ENCODE peak calls at places on chromosomes 2 and 18, in five cellular contexts. One of them, this sample, is unnamed.
A peak's percentile ranks its signal among the peaks of the same experiment; 100 is the strongest.

GRCh38 chr2:20322527-20323300 is 27.9 kb downstream of the PUM2 start:
- DNase-seq in HL-60: no peak
- DNase-seq in H1: no peak
- DNase-seq in HepG2: no peak
- DNase-seq in K562: no peak
- DNase-seq in this sample: no peak

GRCh38 chr18:32724071-32724696 is 48.6 kb downstream of the KLHL14 start:
- DNase-seq in HL-60: no peak
- DNase-seq in H1: no peak
- DNase-seq in HepG2: no peak
- DNase-seq in K562: no peak
- DNase-seq in this sample: no peak

GRCh38 chr2:223692227-223692947 is 90.2 kb upstream of the SCG2 start:
- DNase-seq in HL-60: peak; percentile 11
- DNase-seq in H1: peak; percentile 10
- DNase-seq in HepG2: peak; percentile 54
- DNase-seq in K562: peak; percentile 10
- DNase-seq in this sample: peak; percentile 55

GRCh38 chr2:181357979-181358378 is 99.2 kb upstream of the ITGA4 start:
- DNase-seq in HL-60: no peak
- DNase-seq in H1: no peak
- DNase-seq in HepG2: no peak
- DNase-seq in K562: no peak
- DNase-seq in this sample: no peak

GRCh38 chr18:62101236-62101635 is 85.6 kb downstream of the PIGN start:
- DNase-seq in HL-60: no peak
- DNase-seq in H1: no peak
- DNase-seq in HepG2: no peak
- DNase-seq in K562: no peak
- DNase-seq in this sample: no peak

GRCh38 chr2:70964596-70965386 is 13.6 kb upstream of the ANKRD53 start:
- DNase-seq in HL-60: peak; percentile 56
- DNase-seq in H1: no peak
- DNase-seq in HepG2: peak; percentile 22
- DNase-seq in K562: peak; percentile 71
- DNase-seq in this sample: peak; percentile 84

GRCh38 chr2:175931751-175932295 is 70.2 kb downstream of the LNPK start:
- DNase-seq in HL-60: no peak
- DNase-seq in H1: no peak
- DNase-seq in HepG2: no peak
- DNase-seq in K562: no peak
- DNase-seq in this sample: no peak

GRCh38 chr2:219912530-219912929 is 285.1 kb downstream of the SLC4A3 start:
- DNase-seq in HL-60: no peak
- DNase-seq in H1: no peak
- DNase-seq in HepG2: no peak
- DNase-seq in K562: no peak
- DNase-seq in this sample: no peak

GRCh38 chr2:159612255-159612901 is 4.0 kb downstream of the BAZ2B start:
- DNase-seq in HL-60: no peak
- DNase-seq in H1: no peak
- DNase-seq in HepG2: no peak
- DNase-seq in K562: peak; percentile 16
- DNase-seq in this sample: peak; percentile 27

GRCh38 chr2:25960920-25961319 is 21.4 kb downstream of the KIF3C start:
- DNase-seq in HL-60: peak; percentile 82
- DNase-seq in H1: no peak
- DNase-seq in HepG2: no peak
- DNase-seq in K562: no peak
- DNase-seq in this sample: no peak

GRCh38 chr2:43105586-43106562 is 120.5 kb downstream of the ZFP36L2 start:
- DNase-seq in HL-60: peak; percentile 95
- DNase-seq in H1: no peak
- DNase-seq in HepG2: peak; percentile 44
- DNase-seq in K562: peak; percentile 81
- DNase-seq in this sample: peak; percentile 68

GRCh38 chr2:218881744-218882462 is 1.3 kb downstream of the WNT10A start:
- DNase-seq in HL-60: no peak
- DNase-seq in H1: no peak
- DNase-seq in HepG2: no peak
- DNase-seq in K562: no peak
- DNase-seq in this sample: peak; percentile 23

GRCh38 chr2:85476624-85477023 is 58.1 kb downstream of the SH2D6 start:
- DNase-seq in HL-60: no peak
- DNase-seq in H1: no peak
- DNase-seq in HepG2: no peak
- DNase-seq in K562: no peak
- DNase-seq in this sample: no peak

GRCh38 chr2:88880441-88880953 is 189.0 kb downstream of the RPIA start:
- DNase-seq in HL-60: peak; percentile 50
- DNase-seq in H1: no peak
- DNase-seq in HepG2: peak; percentile 56
- DNase-seq in K562: peak; percentile 52
- DNase-seq in this sample: peak; percentile 30

GRCh38 chr2:217798743-217799552 is 203.8 kb downstream of the TNS1 start:
- DNase-seq in HL-60: peak; percentile 80
- DNase-seq in H1: no peak
- DNase-seq in HepG2: no peak
- DNase-seq in K562: no peak
- DNase-seq in this sample: no peak

GRCh38 chr2:175282300-175282699 is 100.8 kb upstream of the ATP5MC3 start:
- DNase-seq in HL-60: peak; percentile 7
- DNase-seq in H1: no peak
- DNase-seq in HepG2: peak; percentile 20
- DNase-seq in K562: peak; percentile 19
- DNase-seq in this sample: peak; percentile 64

GRCh38 chr18:76464281-76465259 is 30.5 kb downstream of the ZNF516 start:
- DNase-seq in HL-60: no peak
- DNase-seq in H1: no peak
- DNase-seq in HepG2: no peak
- DNase-seq in K562: no peak
- DNase-seq in this sample: no peak

GRCh38 chr2:190716176-190716807 is 67.4 kb downstream of the NAB1 start:
- DNase-seq in HL-60: no peak
- DNase-seq in H1: no peak
- DNase-seq in HepG2: no peak
- DNase-seq in K562: no peak
- DNase-seq in this sample: no peak
- TF ChIP-seq GABPA in HL-60: no peak
- TF ChIP-seq GABPA in H1: no peak
- TF ChIP-seq GABPA in HepG2: no peak
- TF ChIP-seq GABPA in K562: no peak
- TF ChIP-seq GABPA in this sample: no peak

GRCh38 chr18:3138274-3138975 is 81.3 kb downstream of the MYOM1 start:
- DNase-seq in HL-60: no peak
- DNase-seq in H1: no peak
- DNase-seq in HepG2: no peak
- DNase-seq in K562: peak; percentile 26
- DNase-seq in this sample: no peak

GRCh38 chr18:3135536-3135935 is 84.2 kb downstream of the MYOM1 start:
- DNase-seq in HL-60: no peak
- DNase-seq in H1: no peak
- DNase-seq in HepG2: no peak
- DNase-seq in K562: no peak
- DNase-seq in this sample: no peak

GRCh38 chr18:3140986-3141639 is 78.7 kb downstream of the MYOM1 start:
- DNase-seq in HL-60: no peak
- DNase-seq in H1: no peak
- DNase-seq in HepG2: no peak
- DNase-seq in K562: no peak
- DNase-seq in this sample: no peak

GRCh38 chr18:3140342-3140741 is 79.4 kb downstream of the MYOM1 start:
- DNase-seq in HL-60: no peak
- DNase-seq in H1: no peak
- DNase-seq in HepG2: no peak
- DNase-seq in K562: no peak
- DNase-seq in this sample: no peak

DNA sequence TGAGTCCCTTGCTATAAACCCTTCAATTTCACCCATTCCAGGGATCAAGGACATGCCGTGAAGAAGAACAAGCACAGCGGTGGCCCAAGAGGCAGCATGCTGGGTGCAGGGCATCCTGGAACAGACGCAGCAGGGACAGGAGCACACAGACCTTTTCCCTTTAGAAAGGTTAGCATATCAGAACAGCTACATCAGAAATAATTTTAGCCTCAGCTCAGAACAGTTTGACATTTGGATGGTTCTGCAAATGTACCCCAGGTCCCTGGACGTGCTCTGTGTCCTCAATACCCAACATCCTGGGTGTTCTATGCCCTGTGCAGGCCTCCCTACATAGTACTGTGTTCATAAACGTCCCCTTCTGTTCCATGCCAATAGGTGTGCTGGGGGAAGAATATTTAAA is 80.4 kb downstream of the MYOM1 start:
- DNase-seq in HL-60: no peak
- DNase-seq in H1: no peak
- DNase-seq in HepG2: no peak
- DNase-seq in K562: no peak
- DNase-seq in this sample: no peak
- TF ChIP-seq GABPA in HL-60: no peak
- TF ChIP-seq GABPA in H1: no peak
- TF ChIP-seq GABPA in HepG2: no peak
- TF ChIP-seq GABPA in K562: no peak
- TF ChIP-seq GABPA in this sample: no peak

GRCh38 chr2:235996419-235996818 is 171.8 kb downstream of the GBX2 start:
- DNase-seq in HL-60: no peak
- DNase-seq in H1: no peak
- DNase-seq in HepG2: no peak
- DNase-seq in K562: no peak
- DNase-seq in this sample: peak; percentile 72

GRCh38 chr2:235999011-235999410 is 169.2 kb downstream of the GBX2 start:
- DNase-seq in HL-60: no peak
- DNase-seq in H1: no peak
- DNase-seq in HepG2: no peak
- DNase-seq in K562: no peak
- DNase-seq in this sample: no peak

GRCh38 chr2:236001854-236002253 is 166.3 kb downstream of the GBX2 start:
- DNase-seq in HL-60: no peak
- DNase-seq in H1: no peak
- DNase-seq in HepG2: no peak
- DNase-seq in K562: no peak
- DNase-seq in this sample: no peak

GRCh38 chr2:236001166-236001828 is 166.9 kb downstream of the GBX2 start:
- DNase-seq in HL-60: no peak
- DNase-seq in H1: no peak
- DNase-seq in HepG2: no peak
- DNase-seq in K562: no peak
- DNase-seq in this sample: no peak
- TF ChIP-seq GABPA in HL-60: no peak
- TF ChIP-seq GABPA in H1: no peak
- TF ChIP-seq GABPA in HepG2: no peak
- TF ChIP-seq GABPA in K562: no peak
- TF ChIP-seq GABPA in this sample: no peak

DNA sequence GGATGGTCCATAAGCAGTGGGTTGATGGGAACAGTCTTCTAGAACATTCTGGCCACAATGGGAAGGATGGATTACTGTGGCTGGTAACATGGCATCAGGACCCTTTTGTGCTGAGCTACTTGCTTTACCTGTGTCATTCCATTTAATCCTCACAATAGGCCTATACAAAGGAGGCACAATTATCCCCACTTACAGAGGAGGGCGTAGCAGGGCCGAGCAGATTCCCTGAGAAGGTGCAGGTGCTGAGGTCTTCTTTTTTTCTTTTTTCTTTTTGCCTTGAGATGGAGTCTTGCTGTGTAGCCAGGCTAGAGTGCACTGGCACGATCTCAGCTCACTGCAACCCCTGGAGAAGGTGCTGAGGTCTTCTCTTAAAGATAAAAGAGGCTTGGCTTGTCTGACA is 6.7 kb upstream of the LRRC30 start:
- DNase-seq in HL-60: no peak
- DNase-seq in H1: no peak
- DNase-seq in HepG2: no peak
- DNase-seq in K562: no peak
- DNase-seq in this sample: no peak
- TF ChIP-seq GABPA in HL-60: no peak
- TF ChIP-seq GABPA in H1: no peak
- TF ChIP-seq GABPA in HepG2: no peak
- TF ChIP-seq GABPA in K562: no peak
- TF ChIP-seq GABPA in this sample: no peak

DNA sequence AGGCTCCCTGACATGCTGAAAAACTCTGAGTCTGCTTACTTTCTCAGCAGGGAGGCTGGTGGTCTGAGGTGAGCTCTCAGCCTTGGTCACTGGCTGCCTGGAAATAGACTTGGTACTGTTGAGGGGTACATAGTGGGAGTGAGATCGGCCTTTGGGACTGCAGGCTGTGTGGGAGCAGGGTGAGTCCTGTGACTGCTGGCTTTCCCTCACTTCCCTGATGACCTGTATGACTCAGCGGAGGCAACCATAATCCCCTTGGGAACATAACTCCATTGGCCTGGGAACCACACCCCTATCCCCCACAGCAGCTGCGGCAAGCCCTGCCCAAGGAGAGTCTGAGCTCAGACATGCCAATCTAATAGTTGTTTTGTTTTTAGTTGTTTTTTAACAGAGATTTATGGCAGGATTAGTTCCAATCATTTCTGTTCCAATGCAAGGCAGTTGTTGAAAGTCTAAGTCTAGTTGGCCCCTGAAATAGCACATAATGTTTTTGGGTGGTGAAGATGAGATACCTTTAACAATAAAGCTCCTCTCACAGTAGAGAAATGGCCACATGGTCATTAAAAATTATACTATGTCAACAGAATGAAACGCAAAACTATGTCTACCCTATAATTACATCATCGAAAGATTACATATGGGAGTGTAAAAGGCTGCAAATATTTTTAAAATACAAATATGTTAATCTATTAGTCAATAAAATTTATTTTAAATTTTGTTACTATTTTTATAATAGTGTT is 414.1 kb upstream of the CHAC2 start:
- DNase-seq in HL-60: no peak
- DNase-seq in H1: no peak
- DNase-seq in HepG2: no peak
- DNase-seq in K562: no peak
- DNase-seq in this sample: no peak
- TF ChIP-seq GABPA in HL-60: no peak
- TF ChIP-seq GABPA in H1: no peak
- TF ChIP-seq GABPA in HepG2: no peak
- TF ChIP-seq GABPA in K562: no peak
- TF ChIP-seq GABPA in this sample: no peak